ENCODE peak calls at places on chromosomes 1 and 21, in seven cellular contexts. W, C, T, I, N, Y and V are unnamed samples.

GRCh38 chr1:39531526-39531925 is 40.1 kb downstream of the BMP8A start:
- DNase-seq in Y (no peak), N (no peak), T (no peak), C (no peak), I (no peak), W (no peak), V (no peak)

GRCh38 chr21:36753556-36753955 is 54.6 kb downstream of the SIM2 start:
- DNase-seq in I (no peak), T (no peak), C (no peak), W (no peak), N (peak), Y (peak), V (peak)

GRCh38 chr1:54112027-54112426 is 40.8 kb downstream of the CDCP2 start:
- DNase-seq in T (no peak), W (no peak), N (no peak), Y (no peak), C (no peak), I (no peak), V (no peak)

GRCh38 chr1:151369621-151370048 is 2.9 kb downstream of the SELENBP1 start:
- DNase-seq in N (no peak), I (no peak), C (no peak), Y (no peak), T (no peak), W (no peak), V (no peak)

GRCh38 chr1:234340528-234340927 is 32.7 kb upstream of the COA6 start:
- DNase-seq in T (no peak), I (no peak), Y (no peak), W (no peak), N (no peak), C (no peak), V (no peak)

GRCh38 chr1:164592634-164593033 is 33.6 kb downstream of the PBX1 start:
- DNase-seq in T (no peak), N (no peak), C (no peak), Y (no peak), I (no peak), W (no peak), V (no peak)

GRCh38 chr1:110336300-110337039 is 2.7 kb upstream of the RBM15 start:
- DNase-seq in W (no peak), I (no peak), Y (no peak), C (no peak), N (no peak), T (no peak), V (peak)

GRCh38 chr1:8166436-8166835 is 140.3 kb upstream of the ERRFI1 start:
- DNase-seq in C (no peak), I (no peak), T (no peak), W (no peak), N (no peak), Y (no peak), V (no peak)

GRCh38 chr1:21317035-21317689 is 26.9 kb upstream of the ECE1 start:
- DNase-seq in C (no peak), Y (no peak), T (no peak), I (no peak), N (peak), W (no peak), V (no peak)

GRCh38 chr1:216903389-216903754 is 180.1 kb upstream of the ESRRG start:
- DNase-seq in Y (peak), N (peak), I (no peak), W (peak), T (no peak), C (no peak), V (peak)

GRCh38 chr1:153192697-153193096 is 10.5 kb upstream of the LELP1 start:
- DNase-seq in W (no peak), T (no peak), I (no peak), C (peak), N (no peak), Y (no peak), V (no peak)

GRCh38 chr1:12741946-12742345 is 4.1 kb upstream of the CFAP107 start:
- DNase-seq in N (no peak), T (no peak), W (no peak), C (no peak), I (no peak), Y (no peak), V (no peak)

GRCh38 chr1:38735651-38736161 is 123.9 kb downstream of the RRAGC start:
- DNase-seq in T (no peak), I (no peak), N (peak), W (no peak), C (no peak), Y (no peak), V (peak)

GRCh38 chr1:32223683-32224082 is 1.5 kb downstream of the EIF3I start:
- DNase-seq in N (peak), C (no peak), Y (no peak), I (no peak), T (no peak), W (no peak), V (no peak)

DNA sequence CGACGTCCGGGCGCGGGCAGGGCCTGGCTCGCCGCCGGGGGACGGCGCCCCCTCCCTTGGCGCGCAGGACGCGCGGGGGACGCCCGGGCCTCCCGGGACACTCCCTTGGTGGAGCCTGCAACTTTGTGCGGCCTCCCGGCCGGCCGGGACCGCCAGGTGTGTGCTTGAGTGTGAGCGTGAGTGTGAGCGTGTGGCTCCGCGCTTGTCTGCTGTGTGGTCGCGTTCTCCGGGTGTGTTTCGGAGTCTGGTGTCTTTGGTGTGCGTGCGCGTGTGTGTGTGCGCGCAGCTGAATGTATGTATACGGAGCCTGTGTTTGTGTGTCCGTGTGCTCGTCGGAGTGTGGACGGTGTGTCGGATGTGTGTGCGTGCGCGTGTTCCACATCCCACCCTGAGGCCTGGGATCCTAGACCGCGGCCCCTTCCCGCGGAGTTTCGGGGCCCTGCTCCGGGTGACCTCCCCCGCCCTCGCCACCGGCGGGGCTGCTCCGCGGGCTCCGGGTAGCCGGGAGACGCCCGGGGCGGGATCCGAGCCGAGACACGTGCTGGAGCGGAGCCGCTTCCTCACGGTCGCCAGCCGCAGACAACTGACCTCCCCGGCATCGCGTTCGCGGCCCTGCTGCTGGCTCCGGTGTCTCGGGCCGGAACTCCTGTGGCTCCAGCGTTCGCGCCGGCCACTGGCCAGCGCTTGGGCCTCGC is 1.7 kb downstream of the PTPRU start:
- DNase-seq in Y (no peak), N (peak), C (peak), T (no peak), I (no peak), W (peak), V (peak)
- H3K4me3 ChIP-seq in Y (peak), N (peak), C (peak), T (peak), I (peak), W (peak), V (peak)

DNA sequence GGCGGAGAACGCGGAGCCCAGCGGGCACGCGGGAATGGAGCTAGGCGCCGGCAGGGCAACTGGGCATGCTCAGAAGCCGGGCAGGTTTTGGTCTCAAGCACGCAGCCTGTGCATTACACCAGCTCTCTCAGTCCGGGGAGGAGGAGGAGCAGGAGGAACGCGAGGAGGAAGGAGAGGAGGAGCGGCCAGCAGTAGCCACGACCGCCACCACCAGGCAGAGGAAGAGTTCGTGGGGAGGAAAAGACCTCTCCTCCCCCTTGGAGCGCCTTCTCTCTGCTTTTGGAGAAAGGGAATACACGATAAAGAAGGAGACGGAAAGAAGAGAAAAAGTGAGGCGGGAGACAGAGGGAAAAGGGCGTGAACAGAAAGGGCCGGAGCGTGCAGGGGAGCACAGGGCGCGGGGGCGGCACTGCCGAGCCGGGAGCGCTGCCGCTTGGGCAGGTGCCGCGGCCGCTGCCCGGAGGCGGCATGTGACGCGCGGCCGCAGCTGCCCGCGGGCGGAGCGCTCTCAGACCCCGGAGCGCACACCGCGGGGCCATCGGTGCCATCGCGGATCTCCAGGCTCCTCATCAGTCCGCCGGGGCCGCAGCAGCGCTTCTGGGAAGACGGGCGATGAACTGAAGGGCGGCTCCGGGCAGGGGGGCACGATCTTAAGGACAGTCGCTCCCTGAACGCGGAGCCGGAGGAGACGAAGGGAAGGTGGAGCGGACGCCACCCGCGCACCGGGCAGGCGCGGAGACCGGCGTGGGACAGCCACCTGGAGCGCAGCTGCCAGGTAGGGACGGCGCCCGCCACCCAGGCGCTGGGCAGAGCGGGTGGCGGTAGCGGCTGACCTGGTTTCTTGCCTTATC is at the start of gene CHRM3:
- DNase-seq in T (no peak), W (peak), I (peak), C (peak), Y (no peak), N (no peak), V (peak)
- H3K4me3 ChIP-seq in T (peak), W (peak), I (peak), C (peak), Y (peak), N (peak), V (peak)

GRCh38 chr1:199723557-199723956 is 304.0 kb upstream of the NR5A2 start:
- DNase-seq in C (peak), T (no peak), N (no peak), W (no peak), Y (no peak), I (no peak), V (no peak)
- H3K4me3 ChIP-seq in C (no peak), T (no peak), N (no peak), W (no peak), Y (no peak), I (no peak), V (no peak)

GRCh38 chr1:29258189-29258973 is 22.1 kb downstream of the PTPRU start:
- DNase-seq in W (no peak), N (no peak), T (no peak), I (no peak), Y (no peak), C (no peak), V (no peak)

GRCh38 chr1:29256979-29257804 is 20.9 kb downstream of the PTPRU start:
- DNase-seq in I (no peak), C (peak), Y (no peak), T (no peak), W (no peak), N (peak), V (peak)

GRCh38 chr1:29258974-29259801 is 22.9 kb downstream of the PTPRU start:
- DNase-seq in C (no peak), I (no peak), W (no peak), T (no peak), N (no peak), Y (no peak), V (no peak)

GRCh38 chr1:29259802-29260441 is 23.6 kb downstream of the PTPRU start:
- DNase-seq in T (no peak), C (no peak), W (peak), N (no peak), Y (no peak), I (no peak), V (peak)

DNA sequence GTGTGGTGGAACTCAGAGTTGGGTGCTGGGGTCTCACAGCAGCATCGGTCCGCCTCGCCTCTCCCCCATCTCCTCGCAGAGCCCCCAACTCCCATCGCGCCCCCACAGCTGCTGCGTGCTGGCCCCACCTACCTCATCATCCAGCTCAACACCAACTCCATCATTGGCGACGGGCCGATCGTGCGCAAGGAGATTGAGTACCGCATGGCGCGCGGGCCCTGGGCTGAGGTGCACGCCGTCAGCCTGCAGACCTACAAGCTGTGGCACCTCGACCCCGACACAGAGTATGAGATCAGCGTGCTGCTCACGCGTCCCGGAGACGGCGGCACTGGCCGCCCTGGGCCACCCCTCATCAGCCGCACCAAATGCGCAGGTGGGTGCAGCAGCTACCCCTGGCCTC is 24.2 kb downstream of the PTPRU start:
- DNase-seq in W (no peak), T (no peak), C (no peak), I (no peak), N (no peak), Y (no peak), V (no peak)
- H3K4me3 ChIP-seq in W (no peak), T (no peak), C (no peak), I (no peak), N (peak), Y (no peak), V (peak)